ENCODE peak calls at places on chromosomes 4 and X, in four cellular contexts. M, G, U and B are unnamed samples.

GRCh38 chr4:125317526-125317880 is 2.7 kb downstream of the FAT4 start:
- DNase-seq in M (no peak), G (no peak), U (no peak), B (no peak)

GRCh38 chrX:18596096-18596495 is 75.8 kb downstream of the RS1 start:
- DNase-seq in M (no peak), G (no peak), U (no peak), B (no peak)

GRCh38 chr4:17094209-17094608 is 195.8 kb upstream of the LDB2 start:
- DNase-seq in M (no peak), G (no peak), U (no peak), B (no peak)

GRCh38 chr4:145812902-145813301 is 125.7 kb downstream of the ZNF827 start:
- DNase-seq in M (no peak), G (peak), U (no peak), B (peak)

GRCh38 chrX:102808336-102808735 is 87.8 kb downstream of the GPRASP3 start:
- DNase-seq in M (no peak), G (no peak), U (no peak), B (no peak)

GRCh38 chr4:89752932-89753598 is 83.9 kb downstream of the SNCA start:
- DNase-seq in M (no peak), G (no peak), U (no peak), B (no peak)

GRCh38 chr4:124947622-124948265 is 235.2 kb upstream of the ANKRD50 start:
- DNase-seq in M (no peak), G (no peak), U (no peak), B (no peak)

GRCh38 chr4:141486375-141486997 is 149.9 kb upstream of the IL15 start:
- DNase-seq in M (no peak), G (no peak), U (no peak), B (no peak)

GRCh38 chr4:112717856-112718255 is 80.9 kb downstream of the LARP7 start:
- DNase-seq in M (no peak), G (no peak), U (no peak), B (no peak)

GRCh38 chr4:30630431-30630830 is 89.7 kb upstream of the PCDH7 start:
- DNase-seq in M (no peak), G (no peak), U (no peak), B (no peak)

GRCh38 chr4:116598980-116599789 is 486.2 kb downstream of the TRAM1L1 start:
- DNase-seq in M (no peak), G (no peak), U (no peak), B (no peak)

GRCh38 chrX:18353931-18354368 is 538 bp downstream of the SCML2 start:
- DNase-seq in M (peak), G (peak), U (no peak), B (no peak)

GRCh38 chrX:24027086-24027485 is at the start of gene KLHL15:
- DNase-seq in M (no peak), G (no peak), U (no peak), B (no peak)

GRCh38 chr4:139191373-139191772 is 14.4 kb upstream of the ELF2 start:
- DNase-seq in M (no peak), G (no peak), U (no peak), B (no peak)

GRCh38 chr4:98692411-98692810 is 34.0 kb upstream of the TSPAN5 start:
- DNase-seq in M (no peak), G (no peak), U (no peak), B (no peak)

GRCh38 chrX:102712216-102712966 is at the start of gene GPRASP2:
- DNase-seq in M (peak), G (no peak), U (no peak), B (no peak)

GRCh38 chrX:45771560-45772340 is 571.1 kb upstream of the DIPK2B start:
- DNase-seq in M (no peak), G (no peak), U (no peak), B (no peak)

GRCh38 chr4:48578132-48578964 is 88.3 kb downstream of the ZAR1 start:
- DNase-seq in M (peak), G (peak), U (peak), B (peak)

GRCh38 chrX:63656871-63657580 is 128.0 kb downstream of the ARHGEF9 start:
- DNase-seq in M (no peak), G (no peak), U (no peak), B (no peak)

GRCh38 chr4:15332377-15332776 is 95.5 kb upstream of the C1QTNF7 start:
- DNase-seq in M (no peak), G (no peak), U (no peak), B (no peak)

GRCh38 chrX:153778684-153779101 is 2.1 kb upstream of the SRPK3 start:
- DNase-seq in M (no peak), G (no peak), U (no peak), B (no peak)

GRCh38 chrX:750263-750662 is 119.7 kb downstream of the SHOX start:
- DNase-seq in M (no peak), G (no peak), U (no peak), B (no peak)

GRCh38 chr4:87662871-87663270 is 12.8 kb downstream of the DMP1 start:
- DNase-seq in M (no peak), G (no peak), U (no peak), B (no peak)

GRCh38 chr4:183411291-183411861 is 33.1 kb upstream of the CDKN2AIP start:
- DNase-seq in M (no peak), G (no peak), U (peak), B (no peak)

GRCh38 chrX:100895365-100896075 is 21.4 kb upstream of the NOX1 start:
- DNase-seq in M (no peak), G (peak), U (no peak), B (peak)

GRCh38 chr4:186932631-186933150 is 209.0 kb upstream of the FAT1 start:
- DNase-seq in M (no peak), G (peak), U (no peak), B (peak)

GRCh38 chr4:157509286-157509685 is 288.8 kb downstream of the GRIA2 start:
- DNase-seq in M (no peak), G (no peak), U (no peak), B (no peak)

GRCh38 chr4:15725608-15726007 is 22.7 kb downstream of the BST1 start:
- DNase-seq in M (no peak), G (no peak), U (no peak), B (no peak)

GRCh38 chr4:91924625-91925024 is 379.1 kb upstream of the GRID2 start:
- DNase-seq in M (no peak), G (no peak), U (no peak), B (no peak)

GRCh38 chr4:2253160-2254084 is 8.5 kb downstream of the MXD4 start:
- DNase-seq in M (no peak), G (no peak), U (no peak), B (no peak)

GRCh38 chrX:35016051-35016450 is 73.5 kb downstream of the FAM47B start:
- DNase-seq in M (no peak), G (no peak), U (no peak), B (no peak)

GRCh38 chr4:38601244-38601915 is 62.6 kb upstream of the KLF3 start:
- DNase-seq in M (no peak), G (peak), U (no peak), B (no peak)

GRCh38 chr4:40046311-40046980 is 10.2 kb upstream of the N4BP2 start:
- DNase-seq in M (no peak), G (peak), U (no peak), B (no peak)

GRCh38 chr4:48493485-48494100 is 3.5 kb downstream of the ZAR1 start:
- DNase-seq in M (no peak), G (no peak), U (no peak), B (no peak)

GRCh38 chr4:89363786-89364185 is 56.2 kb upstream of the GPRIN3 start:
- DNase-seq in M (no peak), G (no peak), U (no peak), B (no peak)

GRCh38 chr4:8695237-8696219 is 103.0 kb downstream of the CPZ start:
- DNase-seq in M (no peak), G (no peak), U (no peak), B (no peak)
- TF ChIP-seq ZNF274 in M (no peak), G (no peak), U (no peak), B (no peak)

DNA sequence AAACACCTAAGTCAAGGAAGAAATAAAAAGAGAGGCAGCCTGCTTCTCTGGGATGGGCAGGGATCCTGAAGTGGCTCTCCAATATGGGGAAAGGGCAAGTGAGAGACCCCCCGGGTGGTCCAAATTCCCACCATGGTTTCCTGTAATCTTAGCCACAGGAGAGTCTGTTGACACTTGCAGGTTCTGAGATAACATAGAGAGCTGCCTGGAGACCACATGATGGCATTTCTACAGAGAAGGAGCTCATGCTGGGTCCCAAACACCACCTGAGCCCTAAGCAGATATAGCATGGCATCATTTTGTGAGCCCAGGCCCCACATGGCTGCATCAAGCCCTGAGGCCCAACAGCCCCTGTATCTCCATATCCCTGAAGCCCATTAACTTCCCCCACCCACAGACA is 26.1 kb downstream of the PABPC1L2B start:
- DNase-seq in M (no peak), G (no peak), U (no peak), B (no peak)
- TF ChIP-seq REST in M (no peak), G (no peak), U (no peak), B (no peak)

GRCh38 chr4:110798682-110799081 is 175.8 kb upstream of the PITX2 start:
- DNase-seq in M (no peak), G (no peak), U (no peak), B (no peak)
- TF ChIP-seq ZNF274 in M (no peak), G (no peak), U (no peak), B (no peak)

GRCh38 chr4:6705638-6706037 is 4.0 kb downstream of the MRFAP1L1 start:
- DNase-seq in M (no peak), G (no peak), U (no peak), B (no peak)

GRCh38 chr4:6710282-6710681 is 617 bp upstream of the MRFAP1L1 start:
- DNase-seq in M (no peak), G (no peak), U (no peak), B (no peak)

GRCh38 chr4:6706173-6706572 is 3.5 kb downstream of the MRFAP1L1 start:
- DNase-seq in M (no peak), G (no peak), U (no peak), B (no peak)

GRCh38 chr4:6714954-6715353 is 1.0 kb upstream of the BLOC1S4 start:
- DNase-seq in M (no peak), G (no peak), U (no peak), B (no peak)

GRCh38 chr4:6709230-6710114 is at the start of gene MRFAP1L1:
- DNase-seq in M (peak), G (peak), U (peak), B (peak)
- TF ChIP-seq REST in M (no peak), G (no peak), U (no peak), B (no peak)

DNA sequence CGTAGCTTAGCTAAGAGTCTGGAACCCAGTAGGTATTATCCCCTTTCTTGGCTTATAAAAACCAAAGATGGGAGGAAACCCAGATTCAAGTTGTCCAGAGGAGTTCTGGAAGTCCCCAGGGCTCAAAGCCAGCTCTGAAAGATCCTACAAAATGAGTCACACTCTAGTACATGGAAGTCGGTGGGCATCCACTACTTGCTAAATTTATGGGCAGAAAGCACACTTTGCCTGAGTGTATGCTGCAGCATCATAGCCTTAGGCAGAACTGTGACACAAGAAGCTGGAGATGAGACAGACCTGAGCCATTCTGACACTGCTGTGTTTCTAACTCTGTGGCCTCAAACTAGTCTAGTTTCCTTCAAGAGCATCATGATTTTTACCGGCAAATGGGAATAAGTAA is 429.3 kb downstream of the AFF2 start:
- DNase-seq in M (no peak), G (no peak), U (no peak), B (no peak)
- TF ChIP-seq ZNF274 in M (no peak), G (no peak), U (no peak), B (no peak)

DNA sequence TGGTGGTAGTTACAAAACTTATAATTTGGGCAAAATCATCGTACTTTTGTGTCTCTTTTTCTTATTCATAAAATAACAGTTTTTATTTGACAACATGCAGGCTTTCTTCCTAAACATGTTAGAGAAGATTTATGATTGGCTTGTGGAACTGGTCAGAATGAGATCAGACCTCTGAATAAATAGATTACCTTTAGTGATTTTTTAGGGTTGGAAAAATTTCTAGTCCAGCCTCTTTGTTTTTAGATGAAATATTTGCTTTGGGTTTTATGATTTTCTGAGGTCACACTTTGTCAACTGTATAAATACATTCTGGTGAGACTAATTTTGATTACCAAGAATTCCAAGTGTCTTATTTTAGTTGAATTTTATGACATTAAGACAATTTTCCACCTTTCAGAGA is 29.2 kb downstream of the MOB1B start:
- DNase-seq in M (no peak), G (no peak), U (no peak), B (no peak)
- TF ChIP-seq REST in M (no peak), G (no peak), U (no peak), B (no peak)

DNA sequence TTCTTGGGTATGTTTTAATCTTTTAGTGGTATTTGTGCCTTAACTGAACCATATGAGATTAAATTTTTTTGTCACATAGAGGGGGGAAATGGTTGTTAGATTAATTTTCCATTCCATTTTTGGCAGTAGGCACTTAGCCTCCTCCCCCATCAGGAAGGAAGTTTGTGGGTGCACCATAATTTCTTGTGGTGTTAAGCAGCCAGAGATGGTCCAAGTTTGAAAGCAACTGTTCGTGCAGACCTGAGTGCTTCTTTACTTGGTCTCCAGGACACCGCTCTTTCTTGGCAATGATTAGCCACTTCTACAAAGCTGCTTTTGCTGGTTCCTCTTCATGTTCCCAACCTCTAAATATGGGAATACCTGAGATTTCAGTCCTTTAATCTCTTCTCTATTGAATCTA is 92.6 kb upstream of the RPL34 start:
- DNase-seq in M (no peak), G (no peak), U (no peak), B (no peak)
- TF ChIP-seq ZNF274 in M (no peak), G (no peak), U (no peak), B (no peak)

GRCh38 chr4:13484045-13484748 is at the start of gene RAB28:
- DNase-seq in M (peak), G (peak), U (peak), B (peak)
- TF ChIP-seq REST in M (no peak), G (no peak), U (no peak), B (no peak)

DNA sequence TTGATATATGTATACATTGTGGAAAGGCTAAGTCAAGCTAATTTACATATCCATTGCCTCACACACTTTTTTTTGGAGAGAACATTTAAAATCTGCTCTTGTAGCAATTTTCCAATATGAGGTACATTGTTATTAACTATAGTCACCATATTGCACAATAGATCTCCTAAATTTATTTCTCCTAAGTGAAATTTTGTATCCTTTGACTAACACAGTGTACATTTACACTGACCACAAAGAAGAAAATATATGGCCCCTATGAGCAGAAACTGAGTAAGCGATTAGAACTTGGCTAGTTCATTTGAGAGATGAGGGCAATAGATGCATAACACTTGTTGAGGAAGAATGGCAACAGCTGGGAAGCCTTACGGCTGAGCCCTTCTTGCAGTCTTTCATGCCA is 20.3 kb upstream of the GUCY1B1 start:
- DNase-seq in M (no peak), G (no peak), U (no peak), B (no peak)
- TF ChIP-seq ZNF274 in M (no peak), G (no peak), U (no peak), B (no peak)

GRCh38 chrX:117701050-117701449 is 415.6 kb downstream of the KLHL13 start:
- DNase-seq in M (no peak), G (no peak), U (no peak), B (no peak)
- TF ChIP-seq REST in M (no peak), G (no peak), U (no peak), B (no peak)